ENCODE peak calls at places on chromosome 18, in eight cellular contexts. D is thoracic aorta, S is RWPE1, T is epithelial cell of esophagus, J is transverse colon, G is sigmoid colon, B is endothelial cell, V is heart right ventricle. E is an unnamed sample.

GRCh38 chr18:79823120-79823519 is 25.4 kb downstream of the KCNG2 start:
- DNase-seq in D (no peak), S (no peak), T (no peak), J (no peak), G (no peak), B (no peak), V (no peak), E (no peak)

GRCh38 chr18:21978546-21979170 is 190.7 kb upstream of the GATA6 start:
- DNase-seq in D (no peak), S (no peak), T (no peak), J (no peak), G (no peak), B (no peak), V (no peak), E (no peak)

GRCh38 chr18:22106536-22107292 is 62.7 kb upstream of the GATA6 start:
- DNase-seq in D (no peak), S (peak), T (peak), J (no peak), G (no peak), B (no peak), V (no peak), E (no peak)

GRCh38 chr18:46946656-46947282 is 29.4 kb downstream of the KATNAL2 start:
- DNase-seq in D (peak), S (peak), T (peak), J (peak), G (peak), B (peak), V (peak), E (peak)

GRCh38 chr18:42742474-42742873 is 373.0 kb downstream of the RIT2 start:
- DNase-seq in D (no peak), S (no peak), T (no peak), J (no peak), G (no peak), B (no peak), V (no peak), E (no peak)

GRCh38 chr18:79485788-79486355 is 90.1 kb downstream of the NFATC1 start:
- DNase-seq in D (no peak), S (no peak), T (no peak), J (no peak), G (peak), B (no peak), V (no peak), E (peak)

GRCh38 chr18:73683618-73684238 is 463.9 kb downstream of the FBXO15 start:
- DNase-seq in D (no peak), S (peak), T (peak), J (no peak), G (no peak), B (no peak), V (no peak), E (no peak)

GRCh38 chr18:29501952-29502351 is 1325.0 kb upstream of the CDH2 start:
- DNase-seq in D (no peak), S (peak), T (peak), J (no peak), G (no peak), B (no peak), V (no peak), E (no peak)

GRCh38 chr18:79509536-79509930 is 113.8 kb downstream of the NFATC1 start:
- DNase-seq in D (no peak), S (no peak), T (no peak), J (peak), G (peak), B (no peak), V (no peak), E (peak)

GRCh38 chr18:53991805-53992204 is 232.7 kb downstream of the MBD2 start:
- DNase-seq in D (no peak), S (no peak), T (no peak), J (no peak), G (no peak), B (no peak), V (no peak), E (no peak)

GRCh38 chr18:27966872-27967271 is 210.1 kb downstream of the CDH2 start:
- DNase-seq in D (no peak), S (no peak), T (no peak), J (no peak), G (no peak), B (no peak), V (no peak), E (no peak)

GRCh38 chr18:69774831-69775230 is 172.8 kb downstream of the CD226 start:
- DNase-seq in D (no peak), S (no peak), T (no peak), J (no peak), G (no peak), B (no peak), V (no peak), E (no peak)

GRCh38 chr18:78607784-78608183 is 371.8 kb upstream of the SALL3 start:
- DNase-seq in D (no peak), S (no peak), T (no peak), J (no peak), G (no peak), B (no peak), V (no peak), E (peak)

GRCh38 chr18:24322594-24323136 is 75.0 kb downstream of the OSBPL1A start:
- DNase-seq in D (no peak), S (no peak), T (no peak), J (no peak), G (no peak), B (no peak), V (no peak), E (no peak)

GRCh38 chr18:44896817-44897216 is 216.1 kb downstream of the SETBP1 start:
- DNase-seq in D (no peak), S (no peak), T (no peak), J (no peak), G (no peak), B (no peak), V (no peak), E (no peak)

GRCh38 chr18:4639628-4640310 is 184.7 kb upstream of the DLGAP1 start:
- DNase-seq in D (no peak), S (no peak), T (no peak), J (no peak), G (no peak), B (no peak), V (no peak), E (no peak)

GRCh38 chr18:53148056-53148574 is 808.1 kb downstream of the DCC start:
- DNase-seq in D (no peak), S (no peak), T (no peak), J (no peak), G (no peak), B (no peak), V (no peak), E (no peak)

GRCh38 chr18:9403795-9404564 is 69.4 kb downstream of the TWSG1 start:
- DNase-seq in D (no peak), S (no peak), T (no peak), J (no peak), G (no peak), B (no peak), V (no peak), E (no peak)

GRCh38 chr18:34631071-34631470 is 79.0 kb upstream of the DTNA start:
- DNase-seq in D (no peak), S (no peak), T (no peak), J (no peak), G (no peak), B (no peak), V (no peak), E (no peak)

GRCh38 chr18:13481820-13482640 is 244.3 kb downstream of the FAM210A start:
- DNase-seq in D (no peak), S (no peak), T (no peak), J (peak), G (peak), B (no peak), V (no peak), E (no peak)

GRCh38 chr18:31030574-31031278 is 11.8 kb downstream of the DSC3 start:
- DNase-seq in D (no peak), S (no peak), T (no peak), J (no peak), G (no peak), B (no peak), V (no peak), E (no peak)

GRCh38 chr18:72991379-72991778 is 123.6 kb upstream of the NETO1 start:
- DNase-seq in D (no peak), S (no peak), T (no peak), J (no peak), G (no peak), B (no peak), V (no peak), E (no peak)

GRCh38 chr18:67600781-67601180 is 84.3 kb upstream of the DSEL start:
- DNase-seq in D (no peak), S (no peak), T (no peak), J (no peak), G (no peak), B (no peak), V (no peak), E (no peak)

GRCh38 chr18:73812423-73812822 is 335.2 kb downstream of the FBXO15 start:
- DNase-seq in D (no peak), S (no peak), T (no peak), J (no peak), G (no peak), B (no peak), V (no peak), E (no peak)

GRCh38 chr18:67634631-67635338 is 118.3 kb upstream of the DSEL start:
- DNase-seq in D (no peak), S (no peak), T (no peak), J (no peak), G (no peak), B (no peak), V (no peak), E (no peak)

GRCh38 chr18:23825978-23826405 is 136.7 kb downstream of the LAMA3 start:
- DNase-seq in D (peak), S (no peak), T (peak), J (peak), G (peak), B (no peak), V (no peak), E (no peak)

GRCh38 chr18:23619388-23619873 is 33.1 kb upstream of the NPC1 start:
- DNase-seq in D (no peak), S (no peak), T (peak), J (peak), G (no peak), B (peak), V (peak), E (no peak)

GRCh38 chr18:46273861-46274260 is 169.7 kb downstream of the HAUS1 start:
- DNase-seq in D (no peak), S (no peak), T (peak), J (peak), G (no peak), B (no peak), V (no peak), E (no peak)

GRCh38 chr18:36934884-36935283 is 106.0 kb downstream of the KIAA1328 start:
- DNase-seq in D (no peak), S (no peak), T (peak), J (no peak), G (no peak), B (no peak), V (no peak), E (no peak)

GRCh38 chr18:53442415-53442783 is 782.1 kb downstream of the MBD2 start:
- DNase-seq in D (no peak), S (no peak), T (no peak), J (no peak), G (no peak), B (no peak), V (no peak), E (no peak)

GRCh38 chr18:22668496-22668895 is 250.8 kb upstream of the CTAGE1 start:
- DNase-seq in D (no peak), S (no peak), T (no peak), J (no peak), G (no peak), B (no peak), V (no peak), E (no peak)

GRCh38 chr18:8870528-8870927 is 165.2 kb downstream of the MTCL1 start:
- DNase-seq in D (no peak), S (peak), T (peak), J (no peak), G (no peak), B (no peak), V (no peak), E (no peak)

GRCh38 chr18:70373062-70373519 is 84.2 kb downstream of the SOCS6 start:
- DNase-seq in D (no peak), S (peak), T (peak), J (no peak), G (no peak), B (no peak), V (no peak), E (no peak)

GRCh38 chr18:40208951-40209350 is 1746.1 kb upstream of the PIK3C3 start:
- DNase-seq in D (no peak), S (no peak), T (peak), J (no peak), G (no peak), B (no peak), V (no peak), E (no peak)

GRCh38 chr18:22847392-22847791 is 85.7 kb upstream of the RBBP8 start:
- DNase-seq in D (no peak), S (no peak), T (no peak), J (no peak), G (no peak), B (no peak), V (no peak), E (no peak)

GRCh38 chr18:67783215-67783946 is 266.9 kb upstream of the DSEL start:
- DNase-seq in D (no peak), S (peak), T (peak), J (no peak), G (no peak), B (no peak), V (no peak), E (no peak)

GRCh38 chr18:22102948-22103663 is 66.3 kb upstream of the GATA6 start:
- DNase-seq in D (no peak), S (no peak), T (no peak), J (no peak), G (no peak), B (no peak), V (no peak), E (no peak)

GRCh38 chr18:72898870-72899840 is 31.4 kb upstream of the NETO1 start:
- DNase-seq in D (no peak), S (no peak), T (peak), J (no peak), G (no peak), B (no peak), V (no peak), E (no peak)

GRCh38 chr18:48293954-48294893 is 115.0 kb downstream of the ZBTB7C start:
- DNase-seq in D (no peak), S (no peak), T (peak), J (no peak), G (no peak), B (no peak), V (no peak), E (peak)

GRCh38 chr18:48296581-48296980 is 112.6 kb downstream of the ZBTB7C start:
- DNase-seq in D (no peak), S (no peak), T (no peak), J (no peak), G (no peak), B (no peak), V (no peak), E (no peak)

GRCh38 chr18:48297139-48297538 is 112.0 kb downstream of the ZBTB7C start:
- DNase-seq in D (no peak), S (no peak), T (peak), J (no peak), G (no peak), B (no peak), V (no peak), E (no peak)

GRCh38 chr18:48294894-48295585 is 114.1 kb downstream of the ZBTB7C start:
- DNase-seq in D (no peak), S (no peak), T (no peak), J (no peak), G (no peak), B (no peak), V (no peak), E (peak)

DNA sequence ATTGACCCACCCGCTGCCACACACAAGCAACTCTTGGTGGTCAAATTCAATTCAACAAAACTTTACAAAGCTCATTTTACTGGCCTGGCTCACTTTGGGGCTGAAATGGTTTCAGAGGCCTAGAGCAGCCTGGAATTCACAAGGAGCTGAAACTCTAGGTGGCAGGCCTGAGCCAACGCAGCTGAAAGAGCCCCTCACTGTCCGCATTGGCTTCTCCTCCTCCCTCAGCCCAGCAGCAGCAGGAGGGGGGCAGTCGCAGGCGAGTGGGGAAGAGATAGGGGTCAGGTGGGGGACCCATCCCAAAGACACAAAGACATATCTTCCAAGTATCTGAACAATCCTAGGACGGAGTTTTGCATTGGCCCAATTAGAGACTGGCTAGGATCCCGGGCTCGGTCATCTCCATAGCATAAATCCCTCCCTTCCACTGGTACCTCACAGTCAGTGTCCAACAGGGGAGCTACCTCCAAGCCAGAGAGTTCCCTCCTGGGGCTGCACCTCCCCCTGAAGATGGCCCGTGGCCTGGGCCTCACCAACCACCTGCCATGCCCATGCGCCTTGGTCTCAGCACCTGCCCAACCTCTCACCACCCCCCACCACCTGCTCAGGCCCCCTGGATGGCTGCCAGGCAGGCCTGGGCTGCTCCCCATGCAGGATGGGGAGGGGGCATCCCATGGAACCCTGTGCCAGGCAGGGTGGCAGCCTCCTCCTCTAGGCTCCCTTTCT is 113.4 kb downstream of the ZBTB7C start:
- DNase-seq in D (no peak), S (no peak), T (no peak), J (no peak), G (no peak), B (peak), V (no peak), E (peak)
- TF ChIP-seq CTCF in D (no peak), S (no peak), T (peak), J (no peak), G (no peak), B (no peak), V (peak), E (peak)

GRCh38 chr18:55338955-55339662 is 248.9 kb downstream of the TCF4 start:
- DNase-seq in D (no peak), S (no peak), T (no peak), J (no peak), G (no peak), B (no peak), V (no peak), E (no peak)
- TF ChIP-seq CTCF in D (no peak), S (no peak), T (no peak), J (no peak), G (no peak), B (no peak), V (no peak), E (peak)

GRCh38 chr18:49206717-49207116 is 253.7 kb downstream of the DYM start:
- DNase-seq in D (no peak), S (no peak), T (peak), J (no peak), G (no peak), B (no peak), V (no peak), E (no peak)
- TF ChIP-seq CTCF in D (no peak), S (no peak), T (peak), J (no peak), G (no peak), B (no peak), V (no peak), E (peak)

GRCh38 chr18:49725809-49726514 is 87.4 kb downstream of the ACAA2 start:
- DNase-seq in D (no peak), S (no peak), T (peak), J (peak), G (peak), B (peak), V (peak), E (no peak)
- TF ChIP-seq CTCF in D (no peak), S (no peak), T (no peak), J (no peak), G (no peak), B (no peak), V (no peak), E (no peak)

GRCh38 chr18:77133920-77134496 is 1.4 kb upstream of the MBP start:
- DNase-seq in D (no peak), S (no peak), T (no peak), J (peak), G (peak), B (no peak), V (peak), E (peak)
- TF ChIP-seq CTCF in D (no peak), S (no peak), T (no peak), J (no peak), G (no peak), B (no peak), V (no peak), E (no peak)

GRCh38 chr18:57974585-57974984 is 69.4 kb upstream of the NEDD4L start:
- DNase-seq in D (no peak), S (no peak), T (no peak), J (no peak), G (no peak), B (no peak), V (no peak), E (no peak)

GRCh38 chr18:57973889-57974288 is 70.1 kb upstream of the NEDD4L start:
- DNase-seq in D (no peak), S (no peak), T (no peak), J (no peak), G (no peak), B (no peak), V (no peak), E (no peak)

GRCh38 chr18:57975805-57976204 is 68.2 kb upstream of the NEDD4L start:
- DNase-seq in D (no peak), S (no peak), T (no peak), J (no peak), G (no peak), B (no peak), V (no peak), E (no peak)

GRCh38 chr18:57969824-57970223 is 74.2 kb upstream of the NEDD4L start:
- DNase-seq in D (no peak), S (no peak), T (no peak), J (no peak), G (no peak), B (no peak), V (no peak), E (no peak)

DNA sequence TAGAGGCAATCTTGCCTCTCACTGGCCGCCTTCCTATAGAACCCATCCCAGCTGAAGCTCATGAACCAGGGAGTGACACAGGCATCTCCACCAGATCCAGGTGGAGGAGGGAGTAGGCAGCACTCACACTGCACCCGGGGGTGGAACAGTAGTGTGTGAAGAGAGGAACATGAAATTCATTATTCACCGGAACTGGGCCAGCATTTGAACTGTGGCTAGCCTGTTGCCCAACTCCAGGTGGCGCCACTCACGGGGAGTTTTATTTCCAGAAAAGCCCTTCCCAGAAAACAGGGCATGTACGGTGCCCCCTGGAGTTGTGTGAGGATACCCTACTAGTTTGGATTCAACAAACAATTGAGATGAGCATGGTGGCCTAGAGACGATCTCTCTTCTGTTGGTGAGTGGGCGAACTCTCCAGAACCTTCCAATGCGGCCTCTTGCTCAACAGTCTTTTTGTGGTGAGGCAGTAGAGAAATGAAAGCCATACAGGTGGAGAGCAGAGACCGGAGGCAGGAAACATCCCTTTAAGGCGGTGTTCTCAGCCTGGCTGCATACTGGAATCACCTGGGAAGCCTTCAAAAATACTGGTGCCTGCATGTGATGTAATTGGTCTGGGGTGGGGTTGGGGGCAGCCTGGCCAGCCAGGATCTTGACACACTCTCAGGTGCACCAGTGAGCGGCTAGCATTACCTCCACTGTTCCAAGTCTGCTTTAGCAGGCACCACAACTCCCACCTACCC is 73.5 kb upstream of the NEDD4L start:
- DNase-seq in D (no peak), S (no peak), T (no peak), J (no peak), G (no peak), B (peak), V (no peak), E (no peak)
- TF ChIP-seq CTCF in D (no peak), S (peak), T (peak), J (peak), G (no peak), B (peak), V (no peak), E (peak)

GRCh38 chr18:12060182-12060870 is 33.3 kb upstream of the ANKRD62 start:
- DNase-seq in D (no peak), S (no peak), T (no peak), J (no peak), G (no peak), B (no peak), V (no peak), E (no peak)
- TF ChIP-seq CTCF in D (no peak), S (no peak), T (no peak), J (no peak), G (no peak), B (no peak), V (no peak), E (no peak)

E was measured in osteocyte.